ENCODE peak calls at places on chromosomes 7 and 10, in six cellular contexts. X, L, D, A, Y and N are unnamed samples.
A peak's percentile ranks its signal among the peaks of the same experiment; 100 is the strongest.

GRCh38 chr10:89250814-89251416 is 660 bp downstream of the LIPA start:
- DNase-seq in D (no peak), X (no peak), Y (no peak), A (no peak), L (no peak), N (no peak)

GRCh38 chr10:98244586-98244985 is 23.4 kb downstream of the LOXL4 start:
- DNase-seq in D (no peak), Y (no peak), L (no peak), A (no peak), X (no peak), N (no peak)

GRCh38 chr7:74284781-74285259 is 4.4 kb upstream of the CLIP2 start:
- DNase-seq in D (no peak), L (no peak), A (no peak), Y (peak; percentile 80), X (peak; percentile 87), N (no peak)

GRCh38 chr7:35647171-35647574 is 47.8 kb downstream of the HERPUD2 start:
- DNase-seq in X (peak; percentile 8), L (no peak), Y (no peak), A (no peak), D (no peak), N (no peak)

GRCh38 chr10:71260622-71261325 is 48.4 kb downstream of the UNC5B start:
- DNase-seq in D (peak; percentile 96), Y (no peak), A (peak; percentile 57), L (peak; percentile 73), X (no peak), N (no peak)

GRCh38 chr7:48089415-48089975 is 430 bp downstream of the UPP1 start:
- DNase-seq in Y (no peak), D (peak; percentile 28), X (peak; percentile 74), A (no peak), L (peak; percentile 95), N (peak; percentile 84)

GRCh38 chr10:2938869-2939268 is 128.5 kb upstream of the PFKP start:
- DNase-seq in L (no peak), A (no peak), X (no peak), Y (no peak), D (peak; percentile 11), N (no peak)

GRCh38 chr10:69696073-69696731 is 66.2 kb downstream of the FAM241B start:
- DNase-seq in X (no peak), A (peak; percentile 78), Y (no peak), D (peak; percentile 91), L (no peak), N (no peak)

GRCh38 chr7:56291-56913 is 136.0 kb upstream of the FAM20C start:
- DNase-seq in D (no peak), X (peak; percentile 1), L (peak; percentile 43), Y (no peak), A (no peak), N (peak; percentile 50)

GRCh38 chr7:134548877-134549276 is at the start of gene AKR1B15:
- DNase-seq in X (no peak), D (no peak), A (no peak), L (no peak), Y (peak; percentile 62), N (no peak)

GRCh38 chr10:114638874-114639625 is 19.0 kb downstream of the ABLIM1 start:
- DNase-seq in X (no peak), Y (peak; percentile 27), A (peak; percentile 96), L (no peak), D (peak; percentile 99), N (no peak)

GRCh38 chr10:24042884-24043283 is 166.1 kb upstream of the KIAA1217 start:
- DNase-seq in L (no peak), D (no peak), X (no peak), Y (no peak), A (no peak), N (no peak)

GRCh38 chr10:128576916-128577670 is 450.9 kb upstream of the MKI67 start:
- DNase-seq in Y (no peak), D (no peak), X (no peak), A (no peak), L (no peak), N (no peak)

GRCh38 chr10:119973261-119973660 is 80.7 kb downstream of the SEC23IP start:
- DNase-seq in A (no peak), X (no peak), D (no peak), Y (peak; percentile 2), L (no peak), N (no peak)

GRCh38 chr10:132484922-132485321 is 52.7 kb upstream of the INPP5A start:
- DNase-seq in X (no peak), A (no peak), Y (no peak), L (peak; percentile 53), D (no peak), N (peak; percentile 27)

GRCh38 chr7:41612798-41613197 is 90.1 kb downstream of the INHBA start:
- DNase-seq in Y (no peak), A (no peak), X (no peak), L (no peak), D (no peak), N (no peak)

GRCh38 chr10:34228066-34228465 is 587.0 kb downstream of the PARD3 start:
- DNase-seq in Y (no peak), X (no peak), A (no peak), L (no peak), D (no peak), N (no peak)

GRCh38 chr7:23373151-23374004 is 74.2 kb downstream of the MALSU1 start:
- DNase-seq in Y (peak; percentile 76), D (peak; percentile 76), X (no peak), A (no peak), L (no peak), N (no peak)

GRCh38 chr7:157684157-157684595 is 347.4 kb downstream of the DNAJB6 start:
- DNase-seq in L (peak; percentile 60), D (peak; percentile 49), Y (no peak), X (no peak), A (no peak), N (no peak)

GRCh38 chr10:130545122-130545521 is 408.9 kb downstream of the GLRX3 start:
- DNase-seq in X (no peak), D (no peak), A (no peak), L (peak; percentile 43), Y (no peak), N (no peak)

GRCh38 chr7:88357295-88357694 is 50.6 kb upstream of the STEAP4 start:
- DNase-seq in Y (no peak), D (peak; percentile 11), A (no peak), L (no peak), X (no peak), N (peak; percentile 51)

GRCh38 chr7:88361357-88361756 is 54.7 kb upstream of the STEAP4 start:
- DNase-seq in D (no peak), X (no peak), Y (no peak), A (no peak), L (no peak), N (no peak)

GRCh38 chr7:88358881-88359280 is 52.2 kb upstream of the STEAP4 start:
- DNase-seq in A (no peak), D (no peak), X (no peak), L (no peak), Y (no peak), N (no peak)

GRCh38 chr7:88357794-88358533 is 51.3 kb upstream of the STEAP4 start:
- DNase-seq in A (no peak), D (no peak), L (no peak), X (no peak), Y (no peak), N (no peak)

DNA sequence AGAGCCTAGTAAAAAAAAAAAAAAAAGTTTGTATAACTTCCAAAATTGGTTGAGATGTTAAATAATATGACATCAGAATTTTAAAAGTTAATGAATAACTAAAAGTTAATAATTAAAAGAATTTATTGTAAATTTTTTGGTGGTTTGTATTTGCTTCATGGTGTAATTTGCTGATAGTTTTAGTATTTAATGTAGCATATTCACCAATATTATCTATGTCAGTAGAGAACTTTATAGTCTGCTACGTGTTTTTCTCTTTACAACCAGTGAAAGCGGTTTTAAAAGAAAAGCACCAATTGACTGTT is 51.8 kb upstream of the STEAP4 start:
- DNase-seq in X (no peak), L (no peak), D (no peak), A (no peak), Y (no peak), N (no peak)
- TF ChIP-seq CTCF in X (no peak), L (no peak), D (no peak), A (no peak), Y (no peak), N (no peak)

GRCh38 chr7:155312653-155313052 is 15.0 kb downstream of the INSIG1 start:
- DNase-seq in A (no peak), X (no peak), L (no peak), Y (no peak), D (no peak), N (no peak)
- H3K4me3 ChIP-seq in A (no peak overlapping the region), X (no peak overlapping the region), L (no peak overlapping the region), Y (no peak overlapping the region), D (no peak overlapping the region), N (no peak overlapping the region)

GRCh38 chr10:84540617-84541288 is 212.4 kb downstream of the CCSER2 start:
- DNase-seq in L (peak; percentile 84), X (peak; percentile 44), Y (no peak), D (peak; percentile 54), A (peak; percentile 24), N (peak; percentile 74)

GRCh38 chr10:84542552-84542951 is 214.2 kb downstream of the CCSER2 start:
- DNase-seq in A (no peak), D (no peak), L (no peak), Y (no peak), X (no peak), N (no peak)

GRCh38 chr10:84540022-84540616 is 211.7 kb downstream of the CCSER2 start:
- DNase-seq in A (peak; percentile 89), Y (no peak), D (peak; percentile 93), L (no peak), X (no peak), N (no peak)

GRCh38 chr10:84543077-84543476 is 214.7 kb downstream of the CCSER2 start:
- DNase-seq in Y (no peak), L (no peak), D (no peak), X (no peak), A (no peak), N (no peak)

GRCh38 chr10:84541289-84541637 is 212.9 kb downstream of the CCSER2 start:
- DNase-seq in Y (no peak), D (no peak), L (no peak), X (no peak), A (no peak), N (no peak)
- TF ChIP-seq CTCF in Y (peak; percentile 17), D (no peak), L (no peak), X (no peak), A (peak; percentile 11), N (no peak)

GRCh38 chr7:91564101-91564500 is 299.9 kb downstream of the FZD1 start:
- DNase-seq in Y (no peak), D (no peak), X (no peak), L (no peak), A (no peak), N (no peak)

GRCh38 chr7:91567111-91568012 is 303.1 kb downstream of the FZD1 start:
- DNase-seq in L (no peak), A (no peak), D (peak; percentile 57), X (no peak), Y (no peak), N (no peak)

GRCh38 chr7:91565499-91566331 is 301.5 kb downstream of the FZD1 start:
- DNase-seq in D (peak; percentile 63), Y (no peak), A (peak; percentile 58), L (no peak), X (no peak), N (no peak)

GRCh38 chr7:91568138-91568537 is 303.9 kb downstream of the FZD1 start:
- DNase-seq in L (no peak), Y (no peak), X (no peak), A (no peak), D (no peak), N (no peak)

DNA sequence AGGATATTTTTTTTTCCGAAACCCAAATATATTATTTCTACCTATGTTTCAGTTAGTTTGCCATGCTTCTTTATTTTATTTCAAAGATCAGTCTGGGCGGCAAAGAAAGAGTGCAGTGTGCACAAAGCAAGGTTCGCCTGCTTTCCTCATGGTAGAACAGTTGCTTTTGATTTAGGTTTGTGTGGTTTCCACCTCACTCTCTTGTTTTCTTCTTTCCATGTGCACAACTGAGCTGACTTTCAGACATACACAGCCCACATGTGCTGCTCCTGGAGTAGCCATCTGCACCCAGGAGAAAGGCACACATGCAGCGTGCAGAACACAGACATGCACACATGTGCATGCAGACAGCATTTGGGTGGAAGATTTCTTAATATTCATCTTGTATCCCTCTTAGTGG is 302.1 kb downstream of the FZD1 start:
- DNase-seq in X (no peak), D (no peak), Y (no peak), A (no peak), L (no peak), N (no peak)
- H3K4me3 ChIP-seq in X (no peak overlapping the region), D (no peak overlapping the region), Y (no peak overlapping the region), A (no peak overlapping the region), L (no peak overlapping the region), N (no peak overlapping the region)